ENCODE peak calls at places on chromosomes 7 and 10, in six cellular contexts. M is IMR-90, G is trophoblast cell, P is H9, T is mesenchymal stem cell, S is H1. R is an unnamed sample.
A peak's percentile ranks its signal among the peaks of the same experiment; 100 is the strongest.

GRCh38 chr10:79905322-79906314 is 43.3 kb downstream of the SFTPD start:
- DNase-seq in S (no peak), T (peak; percentile 62), M (peak; percentile 12), G (no peak), P (no peak), R (no peak)

GRCh38 chr7:13852281-13852968 is 137.0 kb downstream of the ETV1 start:
- DNase-seq in P (no peak), S (no peak), M (no peak), G (no peak), T (peak; percentile 42), R (no peak)

GRCh38 chr7:1961776-1962276 is 270.9 kb downstream of the MAD1L1 start:
- DNase-seq in T (peak; percentile 86), M (peak; percentile 96), S (no peak), G (no peak), P (no peak), R (no peak)

GRCh38 chr10:127853868-127854768 is 38.6 kb downstream of the CLRN3 start:
- DNase-seq in S (peak; percentile 85), P (peak; percentile 77), G (peak; percentile 65), T (peak; percentile 70), M (peak; percentile 47), R (peak; percentile 73)

GRCh38 chr10:14571866-14572507 is 202.7 kb downstream of the FAM107B start:
- DNase-seq in T (peak; percentile 45), P (peak; percentile 23), S (no peak), G (no peak), M (peak; percentile 59), R (no peak)

GRCh38 chr7:159094030-159094740 is 50.5 kb downstream of the VIPR2 start:
- DNase-seq in T (no peak), G (no peak), M (no peak), S (peak; percentile 30), P (peak; percentile 23), R (no peak)

GRCh38 chr10:72334196-72334831 is 20.4 kb downstream of the DNAJB12 start:
- DNase-seq in M (peak; percentile 50), S (peak; percentile 57), P (peak; percentile 77), G (peak; percentile 48), T (peak; percentile 91), R (peak; percentile 77)

GRCh38 chr10:125154529-125154928 is 5.8 kb downstream of the CTBP2 start:
- DNase-seq in T (peak; percentile 45), S (no peak), P (peak; percentile 29), M (no peak), G (no peak), R (no peak)

GRCh38 chr10:63068246-63068645 is 64.9 kb upstream of the NRBF2 start:
- DNase-seq in G (no peak), P (no peak), S (no peak), T (no peak), M (no peak), R (no peak)

GRCh38 chr7:114293289-114294012 is 121.2 kb upstream of the FOXP2 start:
- DNase-seq in G (no peak), S (no peak), M (no peak), T (no peak), P (no peak), R (no peak)

GRCh38 chr7:20403356-20403755 is 72.7 kb downstream of the ITGB8 start:
- DNase-seq in G (no peak), T (no peak), S (no peak), M (no peak), P (no peak), R (no peak)

GRCh38 chr10:4763513-4763912 is 62.5 kb upstream of the AKR1E2 start:
- DNase-seq in G (no peak), T (peak; percentile 49), S (no peak), M (no peak), P (no peak), R (no peak)

GRCh38 chr7:16428672-16429071 is 7.3 kb upstream of the CRPPA start:
- DNase-seq in G (peak; percentile 5), P (no peak), M (peak; percentile 84), T (peak; percentile 55), S (no peak), R (no peak)

GRCh38 chr10:5555031-5555510 is 30.3 kb downstream of the CALML3 start:
- DNase-seq in S (no peak), T (no peak), P (no peak), M (no peak), G (no peak), R (no peak)

GRCh38 chr7:36010656-36011587 is 142.1 kb upstream of the EEPD1 start:
- DNase-seq in T (no peak), S (no peak), P (no peak), G (no peak), M (no peak), R (no peak)

GRCh38 chr7:151694828-151695580 is 175.3 kb upstream of the RHEB start:
- DNase-seq in M (no peak), P (no peak), T (no peak), G (no peak), S (no peak), R (no peak)

GRCh38 chr10:102202386-102202785 is 23.7 kb upstream of the ELOVL3 start:
- DNase-seq in T (no peak), P (no peak), S (no peak), G (no peak), M (no peak), R (no peak)

GRCh38 chr7:10740805-10741204 is 232.9 kb upstream of the PHF14 start:
- DNase-seq in M (no peak), P (no peak), G (no peak), T (no peak), S (no peak), R (no peak)

GRCh38 chr10:93464826-93465388 is 17.2 kb downstream of the MYOF start:
- DNase-seq in G (no peak), M (no peak), P (no peak), S (no peak), T (peak; percentile 72), R (no peak)

GRCh38 chr10:61486738-61487396 is 33.7 kb upstream of the TMEM26 start:
- DNase-seq in M (peak; percentile 52), S (no peak), P (no peak), G (no peak), T (peak; percentile 84), R (no peak)

GRCh38 chr7:154832557-154833138 is 170.3 kb downstream of the PAXIP1 start:
- DNase-seq in M (no peak), P (peak; percentile 55), T (peak; percentile 36), S (peak; percentile 54), G (peak; percentile 18), R (peak; percentile 26)

GRCh38 chr10:124174071-124174566 is 80.7 kb upstream of the CHST15 start:
- DNase-seq in P (peak; percentile 23), G (no peak), M (no peak), S (no peak), T (no peak), R (no peak)

GRCh38 chr10:101725296-101725695 is 30.3 kb upstream of the FBXW4 start:
- DNase-seq in T (no peak), S (no peak), P (no peak), G (no peak), M (no peak), R (no peak)

GRCh38 chr7:100603697-100604077 is 1.5 kb downstream of the PCOLCE start:
- DNase-seq in P (no peak), G (no peak), T (peak; percentile 69), S (peak; percentile 85), M (peak; percentile 23), R (no peak)

GRCh38 chr10:17910144-17910789 is 41.5 kb upstream of the SLC39A12 start:
- DNase-seq in M (peak; percentile 63), S (peak; percentile 49), P (peak; percentile 37), G (peak; percentile 21), T (peak; percentile 55), R (peak; percentile 6)

GRCh38 chr10:49177391-49178355 is 10.5 kb downstream of the TMEM273 start:
- DNase-seq in M (peak; percentile 96), P (no peak), G (peak; percentile 46), T (peak; percentile 89), S (no peak), R (no peak)

DNA sequence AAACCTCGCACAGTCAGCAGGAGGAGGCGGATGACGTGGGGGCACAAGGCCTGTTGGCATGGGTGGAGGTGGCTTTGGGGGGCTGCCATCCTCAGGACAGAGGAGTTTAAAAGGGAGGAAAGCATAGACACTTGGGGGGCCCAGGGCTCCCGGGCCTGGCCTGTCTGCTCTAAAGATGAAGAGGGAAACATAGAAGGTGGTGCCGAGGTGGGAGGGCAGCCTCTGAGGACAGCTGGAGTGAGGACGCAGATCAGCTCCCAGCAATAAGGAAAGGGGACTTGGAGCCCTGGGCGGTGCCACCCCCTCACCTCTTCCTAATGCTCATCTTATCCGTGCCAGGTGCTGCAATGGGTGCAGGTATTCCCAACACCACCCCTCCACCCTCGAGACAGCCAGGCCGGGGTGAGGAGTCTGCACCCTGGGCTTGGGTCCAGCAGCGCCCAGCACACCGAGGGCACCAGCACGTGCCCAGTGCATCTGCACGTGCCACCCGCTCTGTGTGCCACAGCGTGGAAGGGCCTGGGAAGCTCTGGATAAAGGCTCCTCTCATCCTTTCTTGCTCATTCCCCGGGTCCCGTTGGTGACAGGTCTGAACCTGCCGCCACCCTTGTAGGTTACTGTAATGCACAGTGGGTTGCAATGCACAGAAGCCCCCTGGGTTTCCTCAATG is 566.0 kb upstream of the FOXK1 start:
- DNase-seq in T (no peak), S (no peak), P (no peak), G (no peak), M (no peak), R (no peak)
- H4K91ac ChIP-seq in T (no peak overlapping the region), S (no peak overlapping the region), P (no peak overlapping the region), G (no peak overlapping the region), M (no peak overlapping the region), R (peak overlapping the region; percentile 69)

DNA sequence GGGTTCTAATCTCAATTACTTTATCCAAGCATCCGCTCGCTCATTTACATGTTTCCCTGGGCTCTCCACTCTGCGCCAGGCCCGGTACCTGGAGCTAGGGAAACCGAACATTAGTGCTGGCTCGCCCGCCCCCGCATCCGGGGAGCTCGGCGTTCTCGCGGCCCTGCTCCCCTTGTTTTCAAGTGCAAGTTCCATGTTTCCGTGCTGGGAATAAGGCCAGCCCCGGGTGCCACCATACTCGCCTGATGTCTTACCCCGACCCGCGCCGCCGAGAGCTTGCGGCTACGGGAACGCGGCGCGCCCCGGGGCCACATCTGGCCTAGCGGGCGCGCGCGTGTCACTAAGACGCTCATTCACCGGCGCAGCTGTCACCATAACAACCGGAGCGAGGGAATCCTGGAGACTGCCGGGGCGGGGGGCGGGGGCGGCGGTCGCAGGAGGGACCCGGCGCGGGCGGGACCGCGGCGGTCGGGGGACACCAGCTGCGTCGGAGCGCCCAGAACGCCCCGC is at the start of gene NEURL1:
- DNase-seq in P (peak; percentile 62), M (no peak), T (no peak), G (peak; percentile 54), S (peak; percentile 73), R (peak; percentile 66)
- H3K27me3 ChIP-seq in P (peaks cover 10% of the 10 kb centered on the region), M (peaks cover 61% of the 10 kb centered on the region), T (peaks cover 47% of the 10 kb centered on the region), G (peaks cover 20% of the 10 kb centered on the region), S (peaks cover 8% of the 10 kb centered on the region), R (peaks cover 5% of the 10 kb centered on the region)

DNA sequence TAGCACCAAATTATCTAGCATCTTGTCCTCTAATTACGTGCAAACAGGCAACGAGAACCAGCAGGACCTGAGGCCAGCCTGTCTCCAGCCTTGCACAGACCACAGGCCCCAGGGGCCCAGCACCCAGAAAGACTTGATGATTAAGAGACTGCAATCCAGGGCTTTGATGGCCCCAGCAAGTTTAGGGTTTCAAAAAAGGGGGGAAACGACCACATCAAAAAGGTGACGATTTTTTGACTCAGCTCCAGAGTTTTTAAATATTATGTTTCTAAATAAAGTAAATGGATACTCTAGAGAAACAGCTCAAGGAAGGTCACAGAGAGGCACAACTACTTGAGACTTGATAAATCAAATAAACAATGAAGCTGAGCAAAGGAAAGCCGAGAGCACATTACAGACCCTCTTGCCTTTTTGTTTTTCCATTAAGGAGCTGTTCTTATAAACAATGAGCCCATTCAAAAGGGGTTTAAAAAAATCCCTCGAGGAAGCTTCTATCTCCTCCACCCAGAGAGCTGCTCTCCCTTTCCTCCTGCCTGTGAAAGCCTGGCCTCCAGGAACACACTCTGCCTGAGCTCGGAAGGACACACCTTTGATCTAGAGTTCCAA is 44.1 kb downstream of the GLI3 start:
- DNase-seq in S (no peak), M (peak; percentile 38), P (no peak), G (no peak), T (peak; percentile 52), R (peak; percentile 33)
- H4K91ac ChIP-seq in S (no peak overlapping the region), M (no peak overlapping the region), P (no peak overlapping the region), G (no peak overlapping the region), T (no peak overlapping the region), R (no peak overlapping the region)

GRCh38 chr7:129774871-129775694 is 163.6 kb downstream of the NRF1 start:
- DNase-seq in P (no peak), G (no peak), T (no peak), M (no peak), S (no peak), R (no peak)
- H3K27me3 ChIP-seq in P (peaks cover 20% of the 10 kb centered on the region), G (peaks cover 26% of the 10 kb centered on the region), T (peaks cover 57% of the 10 kb centered on the region), M (peaks cover 89% of the 10 kb centered on the region), S (peaks cover 20% of the 10 kb centered on the region), R (peaks cover 100% of the 10 kb centered on the region)